ENCODE peak calls at places on chromosome 5, in ten cellular contexts. M is HepG2, I is sigmoid colon, K is GM12878, Z is transverse colon, C is endothelial cell of umbilical vein, L is vagina, T is spleen, H is HCT116, J is breast epithelium. F is an unnamed sample.

GRCh38 chr5:149895416-149896345 is 48.9 kb downstream of the PDE6A start:
- DNase-seq in M (no peak), I (no peak), K (no peak), Z (no peak), C (no peak), L (no peak), T (no peak), H (no peak), J (no peak), F (no peak)

GRCh38 chr5:14011089-14012004 is 66.9 kb upstream of the DNAH5 start:
- DNase-seq in M (peak), I (peak), K (no peak), Z (peak), C (peak), L (no peak), T (peak), H (peak), J (peak), F (peak)

GRCh38 chr5:181203842-181204560 is 995 bp downstream of the TRIM7 start:
- DNase-seq in M (no peak), I (peak), K (no peak), Z (no peak), C (no peak), L (no peak), T (no peak), H (no peak), J (no peak), F (no peak)

GRCh38 chr5:1754531-1755220 is 45.0 kb downstream of the MRPL36 start:
- DNase-seq in M (no peak), I (peak), K (no peak), Z (peak), C (no peak), L (no peak), T (no peak), H (no peak), J (no peak), F (no peak)

GRCh38 chr5:33576726-33577620 is 136.2 kb downstream of the TARS1 start:
- DNase-seq in M (no peak), I (no peak), K (no peak), Z (no peak), C (no peak), L (no peak), T (no peak), H (no peak), J (no peak), F (no peak)

GRCh38 chr5:124302504-124302903 is 443.9 kb downstream of the ZNF608 start:
- DNase-seq in M (no peak), I (no peak), K (no peak), Z (no peak), C (no peak), L (no peak), T (no peak), H (no peak), J (no peak), F (no peak)

GRCh38 chr5:60701317-60701988 is 1.5 kb upstream of the DEPDC1B start:
- DNase-seq in M (no peak), I (no peak), K (no peak), Z (no peak), C (peak), L (no peak), T (no peak), H (no peak), J (no peak), F (no peak)

GRCh38 chr5:1299511-1299850 is 4.6 kb upstream of the TERT start:
- DNase-seq in M (no peak), I (peak), K (no peak), Z (no peak), C (no peak), L (no peak), T (no peak), H (no peak), J (no peak), F (no peak)

GRCh38 chr5:137185193-137185592 is 313.9 kb downstream of the SPOCK1 start:
- DNase-seq in M (no peak), I (no peak), K (no peak), Z (no peak), C (no peak), L (no peak), T (no peak), H (no peak), J (no peak), F (no peak)

DNA sequence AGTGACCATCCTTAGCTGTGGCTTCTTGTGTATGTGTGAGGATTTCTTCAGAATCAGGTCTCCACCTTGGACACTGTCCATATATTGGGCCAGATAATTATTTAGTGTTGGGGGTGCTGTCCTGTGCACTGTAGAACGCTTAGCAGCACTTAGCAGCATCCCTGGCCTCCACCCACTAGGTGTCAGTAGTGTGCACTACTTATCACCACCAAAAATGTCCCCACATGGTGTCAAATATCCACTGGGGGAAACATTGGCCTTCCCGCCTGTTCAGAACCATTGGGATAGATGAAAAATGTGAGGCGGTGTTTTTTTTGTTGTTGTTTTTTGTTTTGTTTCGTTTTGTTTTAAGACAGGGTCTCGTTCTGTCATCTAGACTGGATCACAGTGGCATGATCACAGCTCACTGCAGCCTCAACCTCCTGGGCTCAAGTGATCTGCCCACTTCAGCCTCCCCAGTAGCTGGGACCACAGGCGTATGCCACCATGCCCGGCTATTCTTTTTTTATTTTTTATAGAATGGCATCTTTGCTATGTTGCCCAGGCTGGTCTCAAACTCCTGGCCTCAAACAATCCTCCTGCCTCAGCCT is 67.7 kb downstream of the TENT4A start:
- DNase-seq in M (peak), I (no peak), K (no peak), Z (no peak), C (no peak), L (no peak), T (no peak), H (peak), J (no peak), F (no peak)
- TF ChIP-seq CTCF in M (peak), I (no peak), K (peak), Z (peak), C (peak), L (no peak), T (peak), H (peak), J (no peak), F (no peak)

DNA sequence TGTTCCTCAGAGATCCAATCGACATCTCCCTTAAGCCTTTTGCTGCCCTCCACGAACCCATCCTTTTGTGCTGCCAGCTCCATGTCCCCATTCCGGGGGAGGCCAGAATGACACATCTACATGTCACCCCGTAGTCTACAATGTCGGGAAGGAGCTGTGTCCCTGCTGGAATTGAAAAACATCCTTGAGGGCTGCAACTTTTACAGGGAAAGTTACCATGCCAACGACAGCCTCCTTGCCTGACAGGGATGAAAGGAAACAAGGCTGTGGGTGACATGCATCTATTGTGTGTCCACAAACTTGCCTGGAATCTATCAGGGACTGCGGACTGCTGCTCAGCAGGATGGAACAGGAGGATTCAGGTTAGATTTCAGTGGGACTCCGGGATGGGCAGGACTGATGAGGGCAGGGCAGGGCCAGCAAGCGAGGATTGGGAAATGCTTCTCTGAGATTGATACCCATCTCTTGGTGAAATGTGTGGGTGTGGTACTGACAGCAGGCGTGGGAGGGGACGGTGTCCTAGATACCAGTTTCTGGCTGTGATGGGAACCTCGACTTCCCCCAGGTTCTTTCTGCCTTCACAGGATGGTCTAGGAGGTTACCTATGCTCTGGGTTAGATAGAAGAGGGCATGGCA is 25.5 kb downstream of the EGR1 start:
- DNase-seq in M (no peak), I (no peak), K (no peak), Z (no peak), C (peak), L (no peak), T (no peak), H (no peak), J (no peak), F (no peak)
- TF ChIP-seq POLR2AphosphoS5 in M (no peak), I (no peak), K (no peak), Z (no peak), C (no peak), L (no peak), T (no peak), H (no peak), J (no peak), F (no peak)

DNA sequence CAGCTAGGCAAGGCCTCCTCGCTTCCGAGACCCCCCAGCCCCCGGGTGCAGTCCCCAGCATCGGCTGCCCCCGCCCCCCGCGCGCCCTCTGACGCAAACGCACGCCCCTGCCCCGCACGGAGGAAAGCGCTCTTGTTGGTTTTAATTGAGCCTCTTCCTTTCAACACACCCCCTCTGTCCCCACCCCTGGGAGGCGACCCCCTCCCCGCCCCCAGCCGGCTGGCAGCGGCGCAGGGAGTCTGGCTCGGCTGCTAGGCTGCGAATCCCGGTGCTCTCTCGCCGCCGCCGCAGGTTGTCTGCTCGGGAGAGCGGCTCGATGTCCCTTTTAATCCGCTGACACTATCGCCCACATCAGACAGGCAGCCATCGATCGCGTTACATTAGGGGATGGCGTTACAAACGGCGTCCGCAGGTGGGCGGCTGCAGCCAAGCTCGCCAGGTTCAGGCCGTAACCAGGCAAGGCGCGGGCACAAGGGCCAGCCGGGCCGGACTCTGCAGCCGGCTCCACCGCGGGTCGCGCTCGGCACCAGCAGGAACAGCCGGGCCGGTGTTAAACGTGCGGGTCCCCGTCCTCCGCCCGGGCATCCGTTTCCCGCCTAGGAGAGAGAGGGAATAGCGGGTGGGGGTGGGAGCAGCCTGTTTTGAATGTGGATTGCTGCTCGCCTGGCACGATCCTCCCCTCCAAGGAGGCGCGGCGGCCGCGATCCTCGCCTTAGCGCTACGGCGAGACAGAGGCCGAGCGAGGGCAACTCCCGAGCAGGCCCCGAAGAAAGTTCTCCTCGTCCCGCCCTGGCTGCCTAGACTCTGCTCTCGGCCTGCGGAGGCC is 1.2 kb downstream of the NR2F1-AS1 start:
- DNase-seq in M (no peak), I (peak), K (no peak), Z (no peak), C (peak), L (peak), T (peak), H (no peak), J (no peak), F (no peak)
- TF ChIP-seq POLR2A in M (no peak), I (no peak), K (no peak), Z (no peak), C (peak), L (no peak), T (no peak), H (no peak), J (no peak), F (no peak)

DNA sequence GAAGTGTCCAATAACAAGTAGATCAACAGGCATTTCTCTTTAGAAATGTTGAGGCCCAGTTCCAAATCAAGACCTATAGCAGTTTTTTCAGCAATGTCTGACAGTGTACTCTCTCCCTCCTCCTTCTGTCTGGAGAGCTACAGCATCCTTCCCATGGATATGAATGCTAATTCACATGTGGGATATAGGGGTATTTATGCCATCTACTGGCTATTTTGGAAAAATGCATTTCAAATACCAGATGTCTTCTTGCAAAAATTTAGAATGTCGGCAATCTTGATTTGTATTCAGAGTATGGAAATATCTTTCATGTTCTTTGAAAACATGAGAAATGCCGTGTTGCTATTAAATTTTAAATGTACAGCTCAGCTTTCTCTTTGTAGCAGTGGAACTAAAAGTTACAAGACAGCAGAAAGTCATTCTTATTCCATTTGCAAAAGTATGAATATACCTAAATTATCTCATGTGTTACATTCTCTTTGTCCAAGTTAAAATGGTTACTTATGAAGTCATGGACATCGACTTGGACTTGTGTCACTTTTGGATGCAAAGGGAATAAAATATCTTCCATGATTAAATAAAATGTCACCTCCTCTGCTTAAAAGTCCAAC is 647.8 kb downstream of the TAF11L14 start:
- DNase-seq in M (peak), I (no peak), K (no peak), Z (no peak), C (peak), L (no peak), T (no peak), H (no peak), J (no peak), F (no peak)
- TF ChIP-seq CTCF in M (peak), I (no peak), K (peak), Z (peak), C (peak), L (peak), T (peak), H (peak), J (peak), F (peak)

DNA sequence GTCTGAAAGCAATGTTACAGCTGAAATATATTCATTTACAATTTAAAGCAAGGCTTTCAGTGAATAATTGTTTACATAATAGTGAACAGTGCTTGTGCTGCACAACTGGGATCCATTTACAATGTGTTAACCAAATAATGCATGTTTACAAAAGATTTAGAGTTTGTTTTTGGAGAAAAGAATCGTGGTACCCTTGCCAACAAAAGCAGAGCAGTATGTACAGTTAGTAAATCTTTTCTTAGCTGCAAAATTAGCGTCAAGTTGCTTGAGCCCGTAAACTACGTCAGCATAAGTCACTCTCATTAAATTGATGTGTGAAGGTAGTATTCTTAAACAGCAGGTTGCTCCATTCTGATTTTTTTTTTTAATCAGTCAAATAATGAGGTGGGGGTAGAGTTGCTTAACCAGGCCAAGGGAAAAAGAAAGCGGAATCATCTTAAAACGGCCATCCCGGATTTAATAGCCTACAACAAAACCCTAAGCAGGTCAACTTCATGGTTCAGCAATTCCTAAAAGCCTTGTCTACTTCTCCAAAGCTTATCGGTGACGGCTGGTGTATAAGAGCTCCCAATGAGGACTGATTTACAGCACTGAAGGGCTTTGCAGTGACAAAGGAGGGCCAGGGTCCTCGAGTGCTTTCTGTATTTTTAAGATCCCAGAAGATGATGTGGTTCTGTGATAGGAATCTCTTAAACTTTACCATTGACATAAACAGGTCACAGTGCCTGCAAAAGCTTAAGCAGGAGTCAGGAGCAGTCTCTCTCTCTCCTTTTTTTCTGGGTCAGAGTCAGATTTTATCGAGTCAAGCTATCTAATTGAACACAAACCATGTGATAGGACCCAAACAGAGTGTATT is 663.3 kb upstream of the ZNF608 start:
- DNase-seq in M (no peak), I (no peak), K (no peak), Z (no peak), C (peak), L (no peak), T (no peak), H (no peak), J (no peak), F (peak)
- TF ChIP-seq POLR2AphosphoS5 in M (no peak), I (no peak), K (no peak), Z (no peak), C (no peak), L (no peak), T (no peak), H (no peak), J (no peak), F (no peak)

F was measured in prostate gland.